ENCODE peak calls at places on chromosomes 1 and 21, in four cellular contexts. K is CD8-positive, alpha-beta memory T cell; B is body of pancreas; U is CD8-positive, alpha-beta T cell. Z is an unnamed sample.
A peak's percentile ranks its signal among the peaks of the same experiment; 100 is the strongest.

GRCh38 chr1:200410566-200410878 is 686 bp upstream of the ZNF281 start:
- DNase-seq in K (no peak), B (peak; percentile 26), U (no peak), Z (no peak)

GRCh38 chr1:9182784-9183257 is 51.8 kb upstream of the H6PD start:
- DNase-seq in K (no peak), B (peak; percentile 25), U (no peak), Z (no peak)

GRCh38 chr1:246554201-246554600 is 11.9 kb downstream of the TFB2M start:
- DNase-seq in K (no peak), B (no peak), U (no peak), Z (no peak)

GRCh38 chr1:210944255-210944654 is 189.7 kb downstream of the KCNH1 start:
- DNase-seq in K (no peak), B (no peak), U (no peak), Z (no peak)

GRCh38 chr1:48202030-48202752 is 20.3 kb upstream of the SLC5A9 start:
- DNase-seq in K (peak; percentile 42), B (peak; percentile 71), U (peak; percentile 35), Z (peak; percentile 74)

GRCh38 chr1:3459940-3460652 is 5.6 kb downstream of the ARHGEF16 start:
- DNase-seq in K (no peak), B (peak; percentile 58), U (no peak), Z (no peak)

GRCh38 chr1:30618335-30618747 is 105.0 kb downstream of the MATN1 start:
- DNase-seq in K (no peak), B (no peak), U (no peak), Z (no peak)

GRCh38 chr1:203133969-203134725 is 6.6 kb downstream of the ADORA1 start:
- DNase-seq in K (no peak), B (no peak), U (no peak), Z (peak; percentile 46)

GRCh38 chr1:204295666-204296065 is 64.1 kb downstream of the PLEKHA6 start:
- DNase-seq in K (no peak), B (no peak), U (no peak), Z (no peak)

GRCh38 chr1:235357485-235358378 is 9.5 kb upstream of the TBCE start:
- DNase-seq in K (no peak), B (no peak), U (no peak), Z (no peak)

DNA sequence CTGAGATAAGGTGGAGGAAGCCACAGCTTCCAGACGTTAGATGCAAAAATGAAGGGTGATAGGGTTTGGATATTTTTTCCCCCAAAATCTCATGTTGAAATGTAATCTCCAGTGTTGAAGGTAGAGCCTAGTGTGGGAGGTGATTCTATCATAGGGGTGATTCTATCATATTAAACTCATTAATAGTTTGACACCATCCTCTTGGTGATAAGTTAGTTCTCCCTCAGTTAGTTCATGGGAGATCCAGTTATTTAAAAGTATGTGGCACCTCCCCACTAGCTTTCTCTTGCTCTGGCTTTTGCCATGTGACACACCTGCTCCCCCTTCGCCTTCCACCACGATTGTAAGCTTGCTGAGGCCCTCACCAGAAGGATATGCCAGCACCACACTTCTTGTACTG is 8.3 kb upstream of the TBCE start:
- DNase-seq in K (no peak), B (no peak), U (no peak), Z (no peak)
- H3K4me3 ChIP-seq in K (no peak overlapping the region), B (no peak overlapping the region), U (no peak overlapping the region), Z (no peak overlapping the region)

GRCh38 chr1:21668232-21669032 is 725 bp downstream of the RAP1GAP start:
- DNase-seq in K (no peak), B (no peak), U (no peak), Z (no peak)
- H3K4me3 ChIP-seq in K (peak overlapping the region; percentile 51), B (peak overlapping the region; percentile 31), U (peak overlapping the region; percentile 53), Z (no peak overlapping the region)

GRCh38 chr21:20998456-20998789 is 214 bp downstream of the NCAM2 start:
- DNase-seq in K (no peak), B (no peak), U (no peak), Z (no peak)
- H3K4me3 ChIP-seq in K (peak overlapping the region; percentile 40), B (no peak overlapping the region), U (peak overlapping the region; percentile 57), Z (peak overlapping the region; percentile 37)

DNA sequence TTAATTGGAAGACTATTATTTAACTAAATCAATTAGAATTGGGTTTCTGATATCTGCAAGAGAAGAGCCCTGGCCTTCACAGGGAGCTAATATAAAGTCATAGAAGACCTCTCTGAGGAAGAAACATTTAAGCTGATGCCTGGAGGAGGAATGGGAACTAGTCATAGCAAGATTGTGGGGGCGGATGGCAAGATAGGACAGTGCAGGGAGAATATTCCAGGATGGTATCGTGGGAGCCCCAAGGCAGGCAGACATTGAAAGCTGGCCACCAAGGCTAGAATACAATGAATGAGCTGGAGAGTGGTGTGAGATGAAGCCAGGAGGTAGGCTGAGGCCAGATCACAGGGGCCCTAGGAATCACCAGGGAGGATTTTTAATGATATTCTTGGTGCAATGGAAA is 20.8 kb upstream of the MYSM1 start:
- DNase-seq in K (no peak), B (no peak), U (no peak), Z (no peak)
- H3K4me3 ChIP-seq in K (no peak overlapping the region), B (no peak overlapping the region), U (no peak overlapping the region), Z (no peak overlapping the region)

GRCh38 chr1:78171736-78172590 is 126.2 kb downstream of the GIPC2 start:
- DNase-seq in K (no peak), B (no peak), U (no peak), Z (no peak)

GRCh38 chr1:78178816-78179215 is 133.1 kb downstream of the GIPC2 start:
- DNase-seq in K (no peak), B (no peak), U (no peak), Z (no peak)

GRCh38 chr1:78170845-78171244 is 125.1 kb downstream of the GIPC2 start:
- DNase-seq in K (no peak), B (no peak), U (no peak), Z (no peak)

GRCh38 chr1:78177708-78178270 is 132.0 kb downstream of the GIPC2 start:
- DNase-seq in K (no peak), B (no peak), U (no peak), Z (no peak)

GRCh38 chr1:78176448-78176847 is 130.7 kb downstream of the GIPC2 start:
- DNase-seq in K (no peak), B (no peak), U (no peak), Z (no peak)
- H3K4me3 ChIP-seq in K (no peak overlapping the region), B (no peak overlapping the region), U (no peak overlapping the region), Z (no peak overlapping the region)

GRCh38 chr21:46295177-46295711 is 9.1 kb downstream of the YBEY start:
- DNase-seq in K (no peak), B (no peak), U (no peak), Z (no peak)

GRCh38 chr21:46299167-46299566 is 13.0 kb downstream of the YBEY start:
- DNase-seq in K (no peak), B (no peak), U (no peak), Z (no peak)

GRCh38 chr21:46295996-46296752 is 10.0 kb downstream of the YBEY start:
- DNase-seq in K (peak; percentile 44), B (peak; percentile 37), U (peak; percentile 26), Z (no peak)

GRCh38 chr21:46298083-46298412 is 11.9 kb downstream of the YBEY start:
- DNase-seq in K (no peak), B (no peak), U (no peak), Z (no peak)

DNA sequence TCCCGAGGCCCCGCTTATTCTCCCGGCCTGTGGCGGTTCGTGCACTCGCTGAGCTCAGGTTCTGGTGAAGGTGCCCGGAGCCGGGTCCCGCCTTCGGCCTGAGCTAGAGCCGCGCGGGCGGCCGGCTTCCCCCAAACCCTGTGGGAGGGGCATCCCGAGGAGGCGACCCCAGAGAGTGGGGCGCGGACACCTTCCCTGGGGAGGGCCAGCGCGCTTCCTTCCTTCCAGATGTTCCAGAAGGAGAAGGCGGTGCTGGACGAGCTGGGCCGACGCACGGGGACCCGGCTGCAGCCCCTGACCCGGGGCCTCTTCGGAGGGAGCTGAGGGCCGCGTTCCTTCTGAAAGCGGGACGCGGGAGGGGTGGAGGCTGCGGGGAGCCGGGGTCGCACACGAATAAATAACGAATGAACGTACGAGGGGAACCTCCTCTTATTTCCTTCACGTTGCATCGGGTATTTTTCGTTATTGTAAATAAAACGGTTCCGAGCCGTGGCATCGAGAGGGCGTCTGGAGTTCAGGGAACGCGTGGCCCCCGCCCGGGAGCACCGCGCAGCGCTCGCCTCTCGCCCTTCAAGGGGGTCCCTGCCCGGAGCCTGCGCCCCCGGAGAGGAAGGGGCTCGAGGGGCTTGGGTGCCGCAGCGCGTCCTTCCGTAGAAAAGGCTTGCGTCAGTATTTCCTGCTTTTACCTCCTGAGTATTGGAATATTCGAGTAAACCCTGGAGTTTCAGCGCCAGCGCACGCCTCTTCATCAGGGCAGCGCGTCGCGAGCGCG is 11.4 kb downstream of the YBEY start:
- DNase-seq in K (no peak), B (no peak), U (no peak), Z (no peak)
- H3K4me3 ChIP-seq in K (no peak overlapping the region), B (no peak overlapping the region), U (peak overlapping the region; percentile 45), Z (peak overlapping the region; percentile 11)

DNA sequence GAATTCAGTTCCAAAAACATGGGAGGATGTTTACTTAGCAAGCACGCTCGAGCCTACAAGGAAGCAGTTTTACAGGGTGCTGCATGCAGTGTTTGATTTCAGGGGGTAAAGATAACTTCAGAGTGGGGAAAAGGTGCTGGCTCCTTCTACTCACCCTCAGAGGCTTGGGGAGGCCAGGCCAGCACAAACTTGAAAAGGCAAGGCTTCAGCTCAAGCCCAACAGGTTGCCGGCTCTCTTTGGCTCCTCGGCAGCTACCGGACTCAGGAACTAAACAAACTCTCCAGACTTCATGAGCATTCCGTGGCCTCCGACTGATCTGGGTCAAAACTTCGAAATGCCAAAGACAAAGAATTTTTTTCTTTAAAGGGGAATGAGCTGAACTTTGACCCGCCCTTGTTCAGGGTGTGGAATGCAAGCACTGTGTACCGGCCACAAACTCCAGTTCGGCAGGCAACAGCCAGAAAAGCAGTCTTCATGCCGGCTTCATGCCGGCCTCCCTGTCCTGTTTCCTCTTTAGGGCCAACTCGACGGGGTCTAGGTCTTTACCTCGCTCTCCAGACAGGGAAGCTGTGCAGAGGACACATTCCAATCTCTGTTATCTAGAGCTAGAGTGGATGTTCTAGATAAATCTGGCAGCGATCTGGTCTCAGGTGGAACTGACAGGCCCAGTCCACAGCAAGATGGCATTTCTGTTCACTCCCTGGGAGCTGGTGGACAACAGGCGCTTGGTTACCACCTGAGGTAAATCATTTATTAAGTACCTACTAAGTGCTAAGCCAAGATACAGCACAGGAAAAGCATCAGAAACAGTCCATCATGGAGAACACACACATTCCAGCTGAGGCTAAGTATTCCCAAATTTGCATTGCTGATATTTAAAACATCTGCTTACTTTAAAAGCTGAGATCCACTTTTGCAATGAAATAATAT is 75.0 kb downstream of the CD46 start:
- DNase-seq in K (no peak), B (peak; percentile 48), U (no peak), Z (peak; percentile 62)
- H3K4me3 ChIP-seq in K (peak overlapping the region; percentile 59), B (no peak overlapping the region), U (peak overlapping the region; percentile 70), Z (no peak overlapping the region)

Z was measured in lung.